ENCODE peak calls at places on chromosomes 4 and X, in four cellular contexts. E is K562, O is WTC11, F is H1. T is an unnamed sample.

GRCh38 chr4:173044340-173044739 is 124.3 kb upstream of the GALNT7 start:
- DNase-seq in E (no peak), O (no peak), F (no peak), T (no peak)

GRCh38 chr4:101418055-101418454 is 70.7 kb upstream of the PPP3CA start:
- DNase-seq in E (no peak), O (no peak), F (no peak), T (no peak)

GRCh38 chrX:16788477-16788876 is 2.2 kb downstream of the TXLNG start:
- DNase-seq in E (no peak), O (no peak), F (no peak), T (no peak)

GRCh38 chrX:112614640-112615039 is 65.1 kb downstream of the LHFPL1 start:
- DNase-seq in E (no peak), O (peak; percentile 11), F (no peak), T (no peak)

GRCh38 chrX:46444011-46444410 is 101.2 kb downstream of the ZNF674 start:
- DNase-seq in E (no peak), O (no peak), F (no peak), T (no peak)

GRCh38 chrX:124274438-124275166 is 57.9 kb upstream of the TEX13D start:
- DNase-seq in E (no peak), O (no peak), F (no peak), T (no peak)

GRCh38 chr4:100314057-100314456 is 123.8 kb upstream of the DDIT4L start:
- DNase-seq in E (no peak), O (no peak), F (no peak), T (no peak)

GRCh38 chr4:182929296-182929695 is 12.1 kb upstream of the DCTD start:
- DNase-seq in E (no peak), O (no peak), F (no peak), T (no peak)

GRCh38 chrX:3811331-3812311 is 98.2 kb upstream of the PRKX start:
- DNase-seq in E (peak; percentile 18), O (no peak), F (no peak), T (peak; percentile 35)

GRCh38 chrX:129961180-129962083 is 21.0 kb upstream of the BCORL1 start:
- DNase-seq in E (peak; percentile 88), O (peak; percentile 72), F (peak; percentile 72), T (no peak)

GRCh38 chrX:48927125-48927524 is 8.3 kb upstream of the PIM2 start:
- DNase-seq in E (no peak), O (peak; percentile 54), F (peak; percentile 49), T (no peak)

GRCh38 chr4:54228563-54229501 is at the start of gene PDGFRA:
- DNase-seq in E (no peak), O (peak; percentile 33), F (peak; percentile 52), T (peak; percentile 89)

GRCh38 chr4:132108784-132109183 is 1040.3 kb upstream of the PCDH10 start:
- DNase-seq in E (no peak), O (no peak), F (no peak), T (no peak)

GRCh38 chr4:181194096-181194495 is 1049.1 kb upstream of the TENM3 start:
- DNase-seq in E (no peak), O (no peak), F (no peak), T (no peak)

GRCh38 chrX:154546354-154547244 is at the start of gene G6PD:
- DNase-seq in E (peak; percentile 91), O (peak; percentile 67), F (peak; percentile 86), T (peak; percentile 95)

GRCh38 chr4:90540536-90540935 is 413.3 kb downstream of the CCSER1 start:
- DNase-seq in E (no peak), O (no peak), F (no peak), T (no peak)

GRCh38 chr4:6781561-6781960 is 966 bp upstream of the KIAA0232 start:
- DNase-seq in E (no peak), O (no peak), F (no peak), T (no peak)

GRCh38 chrX:2793752-2794151 is 35.0 kb upstream of the GYG2 start:
- DNase-seq in E (no peak), O (no peak), F (no peak), T (no peak)

DNA sequence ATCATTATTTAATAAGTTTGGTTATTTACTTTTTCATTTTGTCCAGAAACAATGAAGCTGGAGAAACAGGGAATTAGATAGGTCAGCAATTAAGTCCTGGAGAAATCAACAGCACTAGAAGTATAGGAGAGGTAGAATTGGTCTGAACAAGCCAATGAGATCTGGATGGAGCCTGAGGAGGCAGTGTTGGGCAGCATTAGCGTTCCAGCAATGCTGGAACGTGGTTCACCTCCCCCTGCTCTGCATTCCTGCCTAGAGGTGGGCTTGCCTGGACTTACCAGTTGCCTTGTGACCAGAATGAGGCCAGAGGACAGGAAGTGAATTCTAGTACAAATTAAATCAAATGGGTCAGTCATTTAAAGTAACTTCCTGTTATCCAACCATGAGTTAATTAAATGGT is 4.6 kb downstream of the RASSF6 start:
- DNase-seq in E (no peak), O (peak; percentile 64), F (no peak), T (no peak)
- TF ChIP-seq TEAD4 in E (no peak), O (peak; percentile 82), F (peak; percentile 99), T (no peak)

GRCh38 chr4:88697113-88697512 is 516 bp downstream of the NAP1L5 start:
- DNase-seq in E (no peak), O (no peak), F (no peak), T (peak; percentile 26)
- TF ChIP-seq TEAD4 in E (no peak), O (no peak), F (no peak), T (no peak)

DNA sequence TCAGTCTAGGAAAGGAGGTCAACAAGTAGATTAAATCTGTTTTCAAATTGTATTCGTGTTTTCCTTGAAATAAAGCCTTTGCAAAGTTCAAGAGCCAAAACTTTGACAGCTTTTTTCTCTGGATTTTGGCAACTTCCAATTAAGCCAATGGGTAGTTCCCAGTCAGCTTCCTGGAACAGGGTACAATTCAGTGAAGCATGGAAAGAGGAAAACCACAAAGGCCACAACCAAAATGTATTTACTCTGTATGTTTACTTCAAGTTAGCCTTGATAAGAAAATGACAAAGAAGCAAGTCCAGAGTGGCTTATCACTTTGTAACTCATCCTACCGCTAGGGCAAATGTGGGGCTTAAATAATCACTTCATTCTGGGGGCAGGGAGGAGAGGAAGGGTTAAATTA is 188.6 kb downstream of the COMMD8 start:
- DNase-seq in E (no peak), O (no peak), F (no peak), T (no peak)
- TF ChIP-seq TEAD4 in E (no peak), O (no peak), F (no peak), T (no peak)

DNA sequence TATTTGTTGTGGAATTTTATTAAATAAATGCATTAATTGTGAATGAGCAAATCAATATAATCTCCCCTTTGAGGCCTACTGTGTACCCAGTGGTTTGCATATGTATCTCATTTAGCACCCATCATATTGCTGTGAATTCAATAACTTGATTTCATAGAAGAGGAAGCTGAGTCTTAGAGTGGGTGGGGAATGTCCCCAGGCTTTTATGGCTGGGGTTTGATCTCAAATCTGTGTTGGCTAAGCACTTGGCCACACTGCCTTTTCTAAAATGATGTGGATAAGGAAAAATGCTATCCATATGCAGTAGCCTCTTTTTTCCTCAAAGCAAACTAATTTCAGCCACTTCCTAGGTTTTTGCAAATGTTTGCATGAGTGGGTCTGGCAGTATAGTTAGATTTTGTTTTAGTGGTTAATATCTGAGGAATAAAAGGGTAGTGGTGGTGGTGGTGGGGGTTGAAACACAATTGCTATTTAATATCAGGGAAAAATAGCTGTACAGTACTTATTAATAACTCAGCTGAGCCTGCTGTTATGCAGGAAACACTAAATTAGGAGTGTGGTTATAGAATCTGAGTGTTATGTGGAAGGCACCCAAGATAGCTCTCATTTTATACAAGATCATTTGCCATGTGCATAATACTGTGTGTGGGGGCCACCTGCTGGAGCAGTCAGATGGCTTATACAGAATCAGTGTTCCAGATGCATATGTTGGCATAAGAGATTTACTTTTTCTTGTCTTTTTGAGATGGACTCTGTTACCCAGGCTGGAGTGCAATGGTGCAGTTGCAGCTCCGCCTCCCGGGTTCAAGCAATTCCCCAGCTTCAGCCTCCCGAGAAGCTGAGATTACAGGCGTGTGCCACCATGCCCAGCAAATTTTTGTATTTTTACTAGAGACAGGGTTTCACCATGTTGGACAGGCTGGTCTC is 108.0 kb downstream of the TMEM131L start:
- DNase-seq in E (no peak), O (no peak), F (no peak), T (peak; percentile 58)
- TF ChIP-seq TEAD4 in E (no peak), O (no peak), F (no peak), T (no peak)

T was measured in SK-N-SH.